ENCODE peak calls at places on chromosomes 3 and 15, in four cellular contexts. L, N, D and F are unnamed samples.

GRCh38 chr3:144590854-144591253 is 619.2 kb downstream of the DIPK2A start:
- DNase-seq in L (no peak), N (no peak), D (no peak), F (no peak)

GRCh38 chr15:25618161-25618560 is 179.3 kb upstream of the UBE3A start:
- DNase-seq in D (no peak), N (no peak), L (no peak), F (no peak)

GRCh38 chr3:68973635-68974034 is 39.8 kb downstream of the EOGT start:
- DNase-seq in L (no peak), D (no peak), N (no peak), F (no peak)

GRCh38 chr3:153050978-153051377 is 111.0 kb upstream of the RAP2B start:
- DNase-seq in L (no peak), D (no peak), N (no peak), F (no peak)

GRCh38 chr3:48663489-48664312 is 1.0 kb upstream of the CELSR3 start:
- DNase-seq in L (peak), N (peak), D (peak), F (peak)

GRCh38 chr3:189664311-189664710 is 33.1 kb downstream of the TP63 start:
- DNase-seq in D (no peak), L (no peak), N (no peak), F (no peak)

GRCh38 chr15:39118510-39118909 is 462.4 kb upstream of the THBS1 start:
- DNase-seq in D (no peak), L (no peak), N (no peak), F (no peak)

GRCh38 chr15:95210436-95210981 is 979.1 kb downstream of the MCTP2 start:
- DNase-seq in L (no peak), N (no peak), D (no peak), F (no peak)

GRCh38 chr3:179929091-179929529 is 107.6 kb downstream of the PEX5L start:
- DNase-seq in N (no peak), L (peak), D (no peak), F (no peak)

GRCh38 chr15:84648539-84648938 is 5.5 kb downstream of the WDR73 start:
- DNase-seq in D (no peak), N (no peak), L (no peak), F (no peak)

GRCh38 chr3:175526609-175527280 is 667.6 kb downstream of the NAALADL2 start:
- DNase-seq in N (no peak), L (peak), D (no peak), F (no peak)

GRCh38 chr15:76866716-76867321 is 38.3 kb downstream of the SCAPER start:
- DNase-seq in D (no peak), N (no peak), L (peak), F (no peak)

GRCh38 chr3:45180899-45181298 is 34.7 kb upstream of the CDCP1 start:
- DNase-seq in N (no peak), L (no peak), D (no peak), F (no peak)

GRCh38 chr3:25843332-25843731 is 53.4 kb downstream of the OXSM start:
- DNase-seq in N (no peak), D (no peak), L (no peak), F (no peak)

GRCh38 chr3:178847170-178847569 is 224.4 kb downstream of the ZMAT3 start:
- DNase-seq in L (no peak), N (no peak), D (no peak), F (no peak)

GRCh38 chr15:78347586-78348543 is 7.7 kb downstream of the CRABP1 start:
- DNase-seq in D (no peak), N (no peak), L (no peak), F (peak)

GRCh38 chr15:56734013-56734625 is 810 bp upstream of the ZNF280D start:
- DNase-seq in L (peak), D (no peak), N (no peak), F (no peak)

GRCh38 chr3:139288266-139288821 is 55.5 kb upstream of the MRPS22 start:
- DNase-seq in D (no peak), N (no peak), L (peak), F (no peak)

GRCh38 chr3:40911264-40911663 is 288.0 kb upstream of the CTNNB1 start:
- DNase-seq in L (no peak), N (no peak), D (no peak), F (no peak)

GRCh38 chr15:63860161-63860954 is 26.6 kb upstream of the HERC1 start:
- DNase-seq in L (peak), D (no peak), N (no peak), F (no peak)

GRCh38 chr3:16258892-16259291 is 5.9 kb downstream of the DPH3 start:
- DNase-seq in D (no peak), L (no peak), N (no peak), F (no peak)

GRCh38 chr3:130811552-130811951 is 64.9 kb upstream of the PIK3R4 start:
- DNase-seq in D (no peak), L (no peak), N (no peak), F (no peak)

GRCh38 chr15:93366387-93367100 is 277.5 kb upstream of the RGMA start:
- DNase-seq in L (no peak), N (no peak), D (no peak), F (no peak)

GRCh38 chr3:156760333-156760732 is 65.8 kb upstream of the LEKR1 start:
- DNase-seq in N (no peak), D (no peak), L (no peak), F (no peak)

GRCh38 chr15:94445529-94446160 is 214.3 kb downstream of the MCTP2 start:
- DNase-seq in L (no peak), N (no peak), D (no peak), F (no peak)

GRCh38 chr3:12181806-12182205 is 23.1 kb upstream of the TIMP4 start:
- DNase-seq in D (no peak), N (no peak), L (no peak), F (no peak)

GRCh38 chr3:197422506-197422905 is 124.1 kb upstream of the DLG1 start:
- DNase-seq in D (no peak), L (no peak), N (no peak), F (no peak)

GRCh38 chr15:74964794-74965193 is 8.2 kb upstream of the RPP25 start:
- DNase-seq in L (no peak), D (no peak), N (no peak), F (no peak)

GRCh38 chr3:29745237-29745870 is 464.5 kb downstream of the RBMS3 start:
- DNase-seq in N (no peak), D (no peak), L (no peak), F (no peak)

DNA sequence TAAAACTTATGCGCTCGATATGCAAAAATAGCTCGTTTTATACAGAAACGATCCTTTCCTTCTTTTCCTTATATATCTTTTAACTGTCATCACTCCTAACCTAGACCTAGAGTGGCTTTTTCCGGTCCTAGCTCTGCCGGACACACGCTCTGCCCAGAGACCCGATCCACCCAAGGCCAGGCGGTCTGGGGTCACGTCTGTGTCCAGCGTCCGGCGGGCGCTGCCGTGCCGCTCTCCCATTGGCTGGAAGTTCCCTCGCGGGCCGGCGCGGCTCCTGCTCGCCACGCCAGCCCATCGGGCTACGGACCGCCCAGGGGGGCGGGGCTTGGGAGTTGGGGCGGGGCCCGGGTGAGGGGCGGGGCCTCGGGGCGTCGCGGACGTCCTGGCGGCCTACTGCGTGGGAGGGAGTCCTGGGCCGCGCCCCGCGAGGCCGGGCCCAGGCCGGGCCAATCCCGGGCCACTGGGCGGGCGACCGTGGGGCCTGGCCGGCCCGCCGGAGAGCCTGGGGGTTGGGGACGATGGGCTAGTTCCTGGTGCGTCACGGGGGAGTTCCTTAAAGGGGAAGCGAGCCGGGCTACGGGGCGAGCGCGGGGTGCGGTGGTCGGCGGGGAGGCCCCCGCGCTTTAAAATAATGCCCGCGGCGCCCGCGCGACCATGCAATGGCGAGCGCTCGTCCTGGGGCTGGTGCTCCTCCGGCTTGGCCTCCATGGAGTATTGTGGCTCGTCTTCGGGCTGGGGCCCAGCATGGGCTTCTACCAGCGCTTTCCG is at the start of gene EDEM1:
- DNase-seq in L (peak), D (peak), N (peak), F (peak)
- TF ChIP-seq POLR2A in L (peak), D (peak), N (peak), F (peak)

DNA sequence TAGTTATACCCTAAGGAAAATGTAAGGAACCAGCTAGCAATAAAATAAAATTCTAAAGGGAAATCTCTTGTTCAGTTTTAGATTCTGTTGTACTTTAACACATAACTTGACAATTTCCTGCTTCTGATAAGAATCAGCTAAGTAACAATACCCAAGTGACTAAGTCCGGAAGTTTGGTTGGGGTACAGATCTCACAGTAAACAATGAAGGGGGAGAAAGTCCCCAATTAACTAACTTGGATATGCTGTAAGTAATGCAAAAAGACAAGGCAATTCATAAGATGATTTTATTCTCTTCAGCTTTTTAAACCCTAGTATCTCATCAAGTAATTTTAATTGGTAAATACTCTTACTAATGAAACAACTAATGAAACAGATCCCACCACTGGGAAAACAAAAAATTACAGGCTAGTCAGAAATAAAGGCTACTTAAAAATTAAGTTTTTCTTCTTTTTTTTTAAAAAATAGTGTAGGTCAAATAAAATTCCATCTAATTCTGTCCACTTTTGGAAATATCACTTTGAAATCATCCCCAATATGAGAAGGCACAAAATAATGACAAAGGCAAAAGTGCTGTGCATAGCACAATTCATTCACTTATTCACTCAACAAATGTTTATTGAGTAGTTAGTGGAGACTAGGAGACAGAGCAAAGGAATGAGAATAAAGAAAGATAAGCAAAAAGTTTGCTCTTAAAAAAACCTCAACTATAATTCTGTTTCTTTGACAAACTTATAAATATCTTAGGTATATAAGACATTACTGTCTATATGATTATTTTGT is 37.8 kb upstream of the IL20RB start:
- DNase-seq in D (no peak), L (no peak), N (no peak), F (no peak)
- TF ChIP-seq POLR2A in D (no peak), L (no peak), N (no peak), F (no peak)

GRCh38 chr3:106814231-106814630 is 563.0 kb upstream of the CCDC54 start:
- DNase-seq in N (no peak), L (no peak), D (no peak), F (no peak)

GRCh38 chr3:106811376-106811775 is 565.9 kb upstream of the CCDC54 start:
- DNase-seq in N (no peak), L (no peak), D (no peak), F (no peak)

GRCh38 chr3:106810461-106810733 is 566.8 kb upstream of the CCDC54 start:
- DNase-seq in N (no peak), D (no peak), L (no peak), F (no peak)

GRCh38 chr3:106809633-106810460 is 567.4 kb upstream of the CCDC54 start:
- DNase-seq in N (no peak), D (no peak), L (no peak), F (no peak)

GRCh38 chr3:106813742-106814141 is 563.5 kb upstream of the CCDC54 start:
- DNase-seq in D (no peak), L (no peak), N (no peak), F (no peak)
- TF ChIP-seq POLR2A in D (no peak), L (no peak), N (no peak), F (no peak)

DNA sequence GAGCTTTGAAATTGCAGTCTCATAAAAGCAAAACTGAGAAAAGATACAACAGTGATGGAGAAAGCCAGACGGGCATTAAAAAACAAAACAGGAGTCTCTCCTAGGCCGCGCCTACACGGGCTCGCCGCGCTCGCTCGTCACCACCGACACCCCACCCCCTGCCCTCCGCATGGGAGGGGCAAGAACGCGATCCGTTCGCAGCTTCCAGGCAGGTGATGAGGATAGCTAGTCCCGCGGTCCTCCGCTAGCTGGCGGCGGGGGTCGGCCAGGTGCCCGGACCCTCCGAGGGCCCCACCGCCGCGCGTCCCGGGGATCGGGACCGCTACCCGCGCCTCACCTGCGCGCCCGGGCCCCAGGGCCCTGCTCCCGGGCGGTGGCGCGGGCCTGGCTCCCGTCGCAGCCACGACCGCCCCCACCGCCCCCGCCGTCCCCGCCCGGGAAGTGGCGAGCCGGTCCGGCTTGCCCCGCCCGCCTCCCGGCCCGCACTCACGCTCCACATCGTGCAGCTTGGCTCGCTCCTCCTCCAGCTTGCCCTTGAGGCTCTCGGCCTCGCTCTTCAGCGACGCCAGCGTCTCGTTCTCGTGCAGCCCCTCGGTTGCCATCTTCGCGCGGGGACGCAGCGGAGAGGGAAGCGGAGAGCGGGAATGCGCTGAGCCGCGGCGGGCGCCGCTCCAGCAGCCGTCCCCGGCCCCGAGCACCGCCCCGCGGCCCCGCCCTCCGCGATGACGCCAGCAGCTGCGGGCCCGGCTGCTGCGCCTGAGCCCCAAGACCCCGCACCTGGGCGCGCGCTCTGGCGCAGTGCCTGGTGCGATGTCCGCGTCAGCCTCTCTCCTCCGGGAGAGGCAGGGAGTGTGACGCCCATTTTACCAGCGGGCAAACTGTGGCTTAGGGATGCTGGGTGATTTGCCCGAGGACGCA is 11.7 kb downstream of the GNB5 start:
- DNase-seq in N (peak), D (peak), L (peak), F (peak)
- TF ChIP-seq POLR2A in N (peak), D (no peak), L (no peak), F (peak)

GRCh38 chr3:4985330-4986174 is 6.3 kb downstream of the BHLHE40 start:
- DNase-seq in L (no peak), D (no peak), N (no peak), F (peak)
- TF ChIP-seq POLR2A in L (peak), D (no peak), N (no peak), F (no peak)

DNA sequence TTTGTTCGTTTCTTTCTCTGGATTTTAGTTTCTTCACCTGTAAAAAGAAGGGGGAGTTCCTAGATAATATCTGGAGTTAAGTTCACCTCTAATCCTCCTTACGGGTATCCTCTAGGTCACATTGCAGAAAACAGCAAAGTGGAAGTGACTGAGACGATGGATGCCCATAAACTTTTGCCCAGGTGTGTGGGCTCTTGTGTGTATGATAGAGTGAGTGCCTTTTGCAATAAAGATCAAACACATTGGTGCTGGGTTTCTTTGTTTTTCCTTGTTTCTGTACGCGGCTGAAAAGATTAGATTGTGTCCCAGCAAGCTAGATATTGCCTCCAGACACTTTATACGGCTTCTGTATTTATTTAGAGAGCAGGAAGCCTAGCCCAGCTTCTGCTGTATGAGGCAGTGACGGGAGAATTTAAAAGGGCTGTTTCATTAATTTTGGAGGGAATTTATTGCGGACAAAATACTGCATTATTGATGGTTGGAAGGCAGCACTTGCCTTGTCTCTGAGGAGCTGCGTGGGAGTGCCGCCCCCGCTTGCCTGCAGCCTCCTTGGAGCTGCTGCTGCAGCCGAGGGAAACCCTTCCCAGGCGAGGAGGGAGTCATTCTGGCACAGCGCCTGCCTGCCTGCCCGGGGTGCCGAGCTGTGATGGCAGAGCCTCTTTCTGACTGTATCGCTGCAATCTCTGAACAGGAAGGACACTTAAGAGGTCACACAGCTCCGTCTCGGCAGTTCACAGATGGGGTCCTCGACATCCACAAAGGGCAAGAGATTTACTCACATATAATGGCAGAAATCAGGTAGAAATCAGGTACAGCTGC is 38.6 kb downstream of the PYDC2 start:
- DNase-seq in L (no peak), N (no peak), D (no peak), F (peak)
- TF ChIP-seq POLR2A in L (no peak), N (no peak), D (no peak), F (no peak)

GRCh38 chr15:49152552-49153337 is 2.7 kb downstream of the COPS2 start:
- DNase-seq in N (no peak), L (no peak), D (no peak), F (no peak)

GRCh38 chr15:49154359-49154758 is 1.0 kb downstream of the COPS2 start:
- DNase-seq in D (no peak), N (no peak), L (peak), F (no peak)

GRCh38 chr15:49155834-49156627 is 632 bp upstream of the COPS2 start:
- DNase-seq in D (no peak), N (no peak), L (peak), F (no peak)

GRCh38 chr15:49154799-49155109 is 645 bp downstream of the COPS2 start:
- DNase-seq in N (no peak), D (no peak), L (no peak), F (no peak)

DNA sequence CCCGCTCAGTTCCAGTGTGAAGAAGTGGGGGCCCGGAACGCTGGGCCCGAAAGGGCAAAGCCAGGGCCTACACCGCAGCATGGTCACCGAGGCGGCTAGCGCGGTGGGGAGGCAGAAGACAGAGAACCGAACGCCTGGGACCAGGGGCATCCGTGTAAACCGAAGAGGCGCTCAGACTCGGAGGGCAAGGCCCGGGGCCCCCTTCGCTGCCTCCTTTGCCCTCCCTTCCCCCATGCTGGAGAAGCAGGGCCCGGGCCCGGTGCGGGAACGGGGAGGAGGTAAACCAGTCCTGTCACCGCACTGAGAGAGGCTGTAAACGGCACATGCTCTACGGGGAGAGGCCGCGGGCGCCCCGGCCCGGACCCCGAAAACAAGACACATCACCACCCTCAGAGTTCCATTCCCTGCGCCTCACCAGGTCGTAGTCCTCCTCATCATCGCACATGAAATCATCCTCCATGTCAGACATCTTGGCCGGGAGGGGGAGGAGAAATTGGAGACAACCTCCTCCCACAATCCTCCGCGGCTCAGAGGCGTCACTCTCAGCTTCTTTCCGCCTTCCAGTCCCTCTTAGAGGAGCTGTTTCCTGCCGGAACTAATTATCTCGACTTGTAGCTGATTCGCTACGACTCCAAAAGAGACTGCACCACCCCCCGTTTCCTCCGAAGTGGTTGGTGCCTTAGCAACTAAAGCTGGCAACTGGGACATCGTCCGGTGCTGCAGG is at the start of gene COPS2:
- DNase-seq in L (peak), N (peak), D (peak), F (peak)
- TF ChIP-seq POLR2A in L (peak), N (no peak), D (no peak), F (no peak)